ENCODE peak calls at places on chromosome 15, in nine cellular contexts. E is fibroblast of lung; X is effector memory CD4-positive, alpha-beta T cell; T is heart right ventricle; W is cardiac muscle cell; R is IMR-90; O is CD8-positive, alpha-beta memory T cell; N is breast epithelium; V is GM23248. K is an unnamed sample.
A peak's percentile ranks its signal among the peaks of the same experiment; 100 is the strongest.

GRCh38 chr15:74431645-74432044 is 2.1 kb downstream of the SEMA7A start:
- DNase-seq in E (no peak), V (peak; percentile 44), X (no peak), W (no peak), T (no peak), R (no peak), N (no peak), O (no peak), K (peak; percentile 70)

GRCh38 chr15:101027920-101028319 is 108.8 kb downstream of the LRRK1 start:
- DNase-seq in R (no peak), W (no peak), E (no peak), T (no peak), V (no peak), X (no peak), N (no peak), O (no peak), K (no peak)

GRCh38 chr15:52161406-52161966 is 29.7 kb downstream of the GNB5 start:
- DNase-seq in T (no peak), V (no peak), R (no peak), X (no peak), N (no peak), E (no peak), W (no peak), O (no peak), K (no peak)

GRCh38 chr15:48283361-48284157 is 47.7 kb upstream of the DUT start:
- DNase-seq in T (no peak), V (no peak), R (no peak), N (no peak), X (no peak), E (peak; percentile 32), O (no peak), W (peak; percentile 16), K (no peak)

GRCh38 chr15:45425135-45425534 is 46.8 kb upstream of the GATM start:
- DNase-seq in V (peak; percentile 77), T (no peak), N (no peak), X (no peak), R (peak; percentile 65), O (no peak), E (peak; percentile 74), W (peak; percentile 18), K (no peak)

GRCh38 chr15:75836953-75837321 is 6.3 kb upstream of the UBE2Q2 start:
- DNase-seq in N (no peak), X (peak; percentile 16), R (peak; percentile 84), T (no peak), E (peak; percentile 88), O (no peak), W (peak; percentile 75), V (peak; percentile 91), K (no peak)

GRCh38 chr15:41429003-41429890 is 12.4 kb downstream of the RTF1 start:
- DNase-seq in E (peak; percentile 9), X (no peak), N (no peak), R (peak; percentile 19), O (no peak), W (peak; percentile 29), T (no peak), V (no peak), K (no peak)

GRCh38 chr15:31300981-31301686 is 25.5 kb upstream of the KLF13 start:
- DNase-seq in E (no peak), R (no peak), W (no peak), V (no peak), O (no peak), T (no peak), X (no peak), N (peak; percentile 24), K (no peak)

GRCh38 chr15:95826831-95827230 is 503.7 kb upstream of the NR2F2 start:
- DNase-seq in V (no peak), E (no peak), T (no peak), R (no peak), N (no peak), W (no peak), O (no peak), X (no peak), K (peak; percentile 4)

GRCh38 chr15:74400915-74401757 is 32.6 kb downstream of the SEMA7A start:
- DNase-seq in X (no peak), E (peak; percentile 54), W (no peak), V (peak; percentile 41), T (no peak), R (no peak), O (no peak), N (no peak), K (no peak)

GRCh38 chr15:42133892-42134502 is 22.4 kb downstream of the PLA2G4F start:
- DNase-seq in W (peak; percentile 57), R (peak; percentile 17), X (peak; percentile 8), E (peak; percentile 17), N (no peak), T (peak; percentile 46), V (peak; percentile 61), O (no peak), K (peak; percentile 81)

GRCh38 chr15:72319360-72319984 is 485 bp downstream of the CELF6 start:
- DNase-seq in X (peak; percentile 37), V (peak; percentile 80), W (peak; percentile 75), R (peak; percentile 47), O (peak; percentile 46), T (peak; percentile 76), N (peak; percentile 66), E (peak; percentile 55), K (no peak)

GRCh38 chr15:88257311-88257901 is 867 bp upstream of the NTRK3 start:
- DNase-seq in O (no peak), R (no peak), W (no peak), X (no peak), V (peak; percentile 16), E (peak; percentile 25), T (no peak), N (no peak), K (peak; percentile 77)
- H3K27me3 ChIP-seq in O (peaks cover 16% of the 10 kb centered on the region), R (peaks cover 43% of the 10 kb centered on the region), W (peaks cover 85% of the 10 kb centered on the region), X (peaks cover 16% of the 10 kb centered on the region), V (peaks cover 56% of the 10 kb centered on the region), E (peaks cover 31% of the 10 kb centered on the region), T (peaks cover 67% of the 10 kb centered on the region), N (peaks cover 42% of the 10 kb centered on the region), K (peaks cover 46% of the 10 kb centered on the region)

DNA sequence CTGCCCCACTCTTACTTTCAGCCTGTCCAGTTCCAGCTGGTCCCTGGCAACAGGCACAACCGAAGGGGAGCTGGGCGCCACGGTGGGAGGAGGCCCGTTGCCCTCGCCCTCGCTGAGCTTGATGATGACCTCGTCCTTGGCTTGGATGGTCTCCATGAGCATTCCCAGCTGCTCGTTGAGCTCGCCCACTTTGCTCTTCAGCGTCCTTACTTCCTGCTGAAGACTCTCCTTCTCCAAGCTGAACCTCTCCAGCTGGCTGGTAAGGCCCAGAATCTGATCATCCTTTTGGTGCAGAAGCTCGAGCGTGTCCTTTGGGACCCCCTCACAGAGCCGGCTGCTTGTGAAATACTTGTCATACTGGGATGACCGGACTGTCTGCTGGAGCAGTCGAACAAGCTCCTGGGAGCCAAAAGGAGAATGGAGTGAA is 53.4 kb downstream of the TBC1D2B start:
- DNase-seq in R (peak; percentile 57), E (peak; percentile 45), W (peak; percentile 61), O (no peak), T (peak; percentile 62), N (no peak), X (no peak), V (peak; percentile 47), K (no peak)
- H3K4me3 ChIP-seq in R (no peak overlapping the region), E (no peak overlapping the region), W (no peak overlapping the region), O (no peak overlapping the region), T (no peak overlapping the region), N (no peak overlapping the region), X (no peak overlapping the region), V (no peak overlapping the region), K (no peak overlapping the region)

DNA sequence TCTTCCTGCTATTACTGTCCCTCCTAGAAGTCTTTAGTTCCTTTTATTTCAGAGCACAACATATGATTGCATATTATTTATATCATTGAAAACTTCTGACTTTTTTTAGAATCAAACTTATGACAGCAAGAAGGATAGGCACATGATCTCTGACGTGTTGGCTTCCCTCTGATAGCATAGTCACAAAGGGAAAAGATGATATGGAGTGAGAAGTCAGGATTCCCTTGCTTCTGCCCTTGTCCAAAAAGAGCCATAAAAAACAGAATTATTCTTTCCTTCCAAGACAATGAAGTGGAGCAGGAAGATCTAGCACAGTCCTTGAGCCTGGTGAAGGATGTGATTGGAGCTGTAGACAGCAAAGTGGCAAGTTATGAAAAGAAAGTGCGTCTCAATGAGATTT is 71.9 kb downstream of the KLHL25 start:
- DNase-seq in R (no peak), O (no peak), E (no peak), T (no peak), X (no peak), N (no peak), W (no peak), V (no peak), K (no peak)
- H3K36me3 ChIP-seq in R (peaks cover 32% of the 10 kb centered on the region), O (peaks cover 91% of the 10 kb centered on the region), E (peaks cover 8% of the 10 kb centered on the region), T (peaks cover 6% of the 10 kb centered on the region), X (peaks cover 74% of the 10 kb centered on the region), N (peaks cover 9% of the 10 kb centered on the region), W (peaks cover 61% of the 10 kb centered on the region), V (peaks cover 35% of the 10 kb centered on the region), K (peaks cover 13% of the 10 kb centered on the region)

GRCh38 chr15:23081271-23081670 is 41.9 kb upstream of the TUBGCP5 start:
- DNase-seq in W (no peak), O (no peak), V (no peak), T (no peak), N (no peak), E (no peak), X (no peak), R (no peak), K (no peak)

GRCh38 chr15:23072633-23073032 is 33.3 kb upstream of the TUBGCP5 start:
- DNase-seq in N (no peak), V (no peak), E (no peak), O (no peak), T (no peak), R (no peak), W (no peak), X (no peak), K (no peak)

GRCh38 chr15:23074684-23075083 is 35.3 kb upstream of the TUBGCP5 start:
- DNase-seq in E (no peak), W (peak; percentile 2), N (no peak), V (no peak), R (no peak), T (no peak), X (no peak), O (no peak), K (no peak)

GRCh38 chr15:23073890-23074631 is 34.7 kb upstream of the TUBGCP5 start:
- DNase-seq in N (peak; percentile 69), X (no peak), V (no peak), R (no peak), O (no peak), W (no peak), T (no peak), E (no peak), K (no peak)

DNA sequence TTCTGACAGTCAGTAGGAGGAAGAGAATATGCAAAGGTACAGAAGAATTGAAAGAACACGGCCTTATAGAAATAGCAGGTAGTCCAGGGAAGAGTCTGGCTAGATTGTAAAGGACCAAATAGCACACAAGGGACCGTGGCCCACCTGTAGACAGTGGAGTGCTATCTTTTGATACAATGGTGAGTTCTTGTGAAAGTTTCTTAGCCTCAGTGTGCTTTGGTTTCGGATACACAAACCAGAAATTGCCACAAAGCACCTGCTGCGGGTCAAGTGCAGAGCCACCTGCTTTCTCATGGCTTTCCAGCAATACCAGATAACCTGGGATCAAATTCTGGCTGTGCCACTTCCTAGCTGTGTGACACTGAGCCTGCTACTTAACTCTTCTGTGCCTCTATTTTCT is 36.6 kb upstream of the TUBGCP5 start:
- DNase-seq in R (no peak), W (no peak), N (no peak), O (no peak), T (no peak), V (no peak), E (no peak), X (no peak), K (no peak)
- H3K27me3 ChIP-seq in R (no peaks in the 10 kb centered on the region), W (peaks cover 5% of the 10 kb centered on the region), N (no peaks in the 10 kb centered on the region), O (no peaks in the 10 kb centered on the region), T (peaks cover 8% of the 10 kb centered on the region), V (peaks cover 11% of the 10 kb centered on the region), E (no peaks in the 10 kb centered on the region), X (no peaks in the 10 kb centered on the region), K (no peaks in the 10 kb centered on the region)